ENCODE peak calls at places on chromosomes 6 and 20, in four cellular contexts. K is OCI-LY7, E is brain microvascular endothelial cell, D is astrocyte of the spinal cord. X is an unnamed sample.

GRCh38 chr20:1322511-1323245 is 6.3 kb downstream of the SDCBP2 start:
- DNase-seq in K (no peak), E (peak; percentile 87), D (peak; percentile 94), X (no peak)

GRCh38 chr20:17992847-17993508 is 24.2 kb downstream of the MGME1 start:
- DNase-seq in K (no peak), E (no peak), D (no peak), X (no peak)

GRCh38 chr6:51934098-51934497 is 153.3 kb downstream of the PKHD1 start:
- DNase-seq in K (peak; percentile 10), E (no peak), D (no peak), X (peak; percentile 8)

GRCh38 chr6:166516256-166516655 is 70.2 kb downstream of the RAMACL start:
- DNase-seq in K (no peak), E (no peak), D (no peak), X (no peak)

GRCh38 chr6:44020664-44021425 is 106.4 kb downstream of the MRPL14 start:
- DNase-seq in K (no peak), E (no peak), D (no peak), X (no peak)

GRCh38 chr6:37625591-37626374 is 71.9 kb downstream of the MDGA1 start:
- DNase-seq in K (no peak), E (no peak), D (no peak), X (no peak)

GRCh38 chr6:140537834-140538680 is 1163.6 kb upstream of the CITED2 start:
- DNase-seq in K (no peak), E (peak; percentile 97), D (peak; percentile 98), X (no peak)

GRCh38 chr6:31055401-31055800 is 45.1 kb downstream of the MUC22 start:
- DNase-seq in K (no peak), E (no peak), D (no peak), X (no peak)

GRCh38 chr20:56636701-56637100 is 7.6 kb downstream of the TFAP2C start:
- DNase-seq in K (no peak), E (peak; percentile 38), D (peak; percentile 80), X (no peak)

GRCh38 chr6:128528241-128528640 is 7.8 kb upstream of the PTPRK start:
- DNase-seq in K (no peak), E (no peak), D (no peak), X (no peak)

DNA sequence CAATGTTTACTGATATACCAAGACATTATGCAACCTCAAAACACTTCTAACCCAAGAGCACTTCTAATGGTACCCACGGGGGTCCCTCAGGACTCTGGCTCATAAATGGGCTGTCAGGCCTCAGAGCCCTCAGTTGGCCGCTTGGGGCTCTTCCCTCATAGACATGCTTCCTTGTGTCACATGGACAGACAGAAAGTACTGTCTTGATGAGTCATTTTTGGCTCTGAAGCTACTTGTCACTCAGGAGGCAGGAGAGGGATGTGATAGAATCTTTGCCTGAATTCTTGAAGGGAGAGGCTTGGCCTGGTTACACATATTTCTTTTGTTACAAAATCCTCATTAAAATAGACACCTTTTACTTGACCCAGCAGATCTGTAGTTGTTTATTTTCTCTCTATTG is 15.1 kb upstream of the EDN1 start:
- DNase-seq in K (no peak), E (peak; percentile 27), D (no peak), X (no peak)
- TF ChIP-seq CTCF in K (no peak), E (no peak), D (no peak), X (no peak)

GRCh38 chr20:44199877-44200276 is 10.7 kb downstream of the OSER1 start:
- DNase-seq in K (no peak), E (no peak), D (no peak), X (peak; percentile 38)

GRCh38 chr20:44198872-44199271 is 11.7 kb downstream of the OSER1 start:
- DNase-seq in K (no peak), E (no peak), D (no peak), X (no peak)

GRCh38 chr20:44193801-44194200 is 6.8 kb upstream of the JPH2 start:
- DNase-seq in K (no peak), E (no peak), D (no peak), X (no peak)

GRCh38 chr20:44195613-44196012 is 8.6 kb upstream of the JPH2 start:
- DNase-seq in K (no peak), E (no peak), D (no peak), X (no peak)

GRCh38 chr20:44196278-44196677 is 9.3 kb upstream of the JPH2 start:
- DNase-seq in K (no peak), E (no peak), D (no peak), X (peak; percentile 14)
- TF ChIP-seq CTCF in K (peak; percentile 57), E (peak; percentile 34), D (peak; percentile 19), X (peak; percentile 42)

DNA sequence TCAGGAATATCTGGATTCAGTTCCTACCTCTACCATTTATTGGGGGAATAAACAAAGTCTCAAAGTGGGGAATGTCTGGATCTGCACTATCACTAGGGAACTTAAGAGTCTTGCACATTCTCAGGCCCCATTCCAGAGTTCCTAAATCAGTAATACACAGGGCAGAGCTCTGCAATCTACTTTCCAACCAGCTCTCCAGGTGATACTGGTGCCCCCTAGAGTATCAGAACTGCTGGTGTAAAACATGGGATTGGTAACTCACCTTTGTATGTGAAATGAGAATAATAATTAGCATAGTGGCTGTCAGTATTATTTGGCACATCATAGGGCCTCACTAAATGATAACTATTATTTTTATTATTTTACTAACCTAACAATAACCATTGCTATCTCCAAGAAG is 278.8 kb upstream of the IMPG1 start:
- DNase-seq in K (no peak), E (no peak), D (no peak), X (no peak)
- TF ChIP-seq CTCF in K (peak; percentile 46), E (no peak), D (no peak), X (peak; percentile 67)

GRCh38 chr6:88135578-88136114 is 30.5 kb downstream of the CNR1 start:
- DNase-seq in K (peak; percentile 47), E (no peak), D (no peak), X (no peak)
- TF ChIP-seq CTCF in K (no peak), E (no peak), D (no peak), X (no peak)

DNA sequence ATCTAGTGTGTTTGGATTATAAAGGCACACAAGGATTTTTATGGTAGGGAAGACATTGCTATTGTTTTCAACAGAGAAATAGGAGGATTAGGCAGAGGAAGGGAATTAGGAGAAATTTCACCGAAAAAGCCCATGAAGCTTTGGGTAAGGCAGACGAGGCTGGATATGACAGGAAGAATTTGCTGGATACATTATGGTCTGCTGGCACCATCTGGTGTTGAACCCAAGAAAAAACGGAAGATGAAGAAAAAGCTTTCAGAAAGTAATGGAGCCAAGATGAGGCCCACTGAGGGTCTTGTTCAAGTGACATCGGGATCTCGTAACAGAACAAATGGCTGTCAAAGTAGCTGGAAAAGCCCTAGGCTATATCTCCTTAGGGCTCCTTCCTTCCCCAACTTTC is 56.5 kb downstream of the OR2J2 start:
- DNase-seq in K (no peak), E (no peak), D (no peak), X (no peak)
- TF ChIP-seq CTCF in K (no peak), E (no peak), D (no peak), X (no peak)

DNA sequence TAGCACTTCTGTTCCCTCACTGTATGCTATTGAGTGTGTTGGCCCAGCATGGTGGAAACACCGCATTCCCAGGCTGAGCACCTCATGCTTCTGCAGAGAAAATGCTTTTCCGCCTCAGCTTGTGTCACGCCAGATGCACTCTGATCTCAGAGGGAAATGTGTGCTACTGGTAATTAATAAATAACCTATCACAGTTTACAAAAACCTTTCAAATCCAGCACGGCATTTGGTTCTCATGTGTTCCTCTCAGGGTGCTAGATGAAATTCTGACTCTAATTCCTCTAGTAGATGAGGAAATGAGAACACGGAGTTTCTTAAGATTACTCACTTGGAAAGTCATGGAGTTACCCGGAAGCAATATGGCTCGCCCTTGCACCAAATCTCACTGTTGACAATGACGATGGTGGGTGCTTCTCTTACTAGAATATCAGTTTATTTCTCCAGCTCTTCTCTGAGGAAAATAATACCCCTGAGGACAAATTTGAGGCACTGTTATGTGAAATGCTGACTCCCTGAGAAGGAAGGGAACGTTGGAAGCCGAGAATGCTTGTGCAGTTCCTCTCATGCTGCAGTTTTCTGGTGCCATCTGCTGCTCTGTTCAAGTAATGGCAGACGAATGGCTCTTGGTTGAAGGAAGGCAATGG is 116.6 kb downstream of the RNF144B start:
- DNase-seq in K (peak; percentile 89), E (peak; percentile 75), D (peak; percentile 83), X (peak; percentile 54)
- TF ChIP-seq CTCF in K (peak; percentile 100), E (peak; percentile 95), D (peak; percentile 94), X (peak; percentile 92)

GRCh38 chr20:37672143-37672542 is 21.7 kb upstream of the CTNNBL1 start:
- DNase-seq in K (no peak), E (no peak), D (no peak), X (no peak)

GRCh38 chr20:37668166-37668565 is 25.7 kb upstream of the CTNNBL1 start:
- DNase-seq in K (no peak), E (no peak), D (no peak), X (no peak)

GRCh38 chr20:37669773-37670236 is 24.0 kb upstream of the CTNNBL1 start:
- DNase-seq in K (no peak), E (no peak), D (no peak), X (no peak)

GRCh38 chr20:37669062-37669772 is 24.6 kb upstream of the CTNNBL1 start:
- DNase-seq in K (no peak), E (no peak), D (no peak), X (peak; percentile 44)

DNA sequence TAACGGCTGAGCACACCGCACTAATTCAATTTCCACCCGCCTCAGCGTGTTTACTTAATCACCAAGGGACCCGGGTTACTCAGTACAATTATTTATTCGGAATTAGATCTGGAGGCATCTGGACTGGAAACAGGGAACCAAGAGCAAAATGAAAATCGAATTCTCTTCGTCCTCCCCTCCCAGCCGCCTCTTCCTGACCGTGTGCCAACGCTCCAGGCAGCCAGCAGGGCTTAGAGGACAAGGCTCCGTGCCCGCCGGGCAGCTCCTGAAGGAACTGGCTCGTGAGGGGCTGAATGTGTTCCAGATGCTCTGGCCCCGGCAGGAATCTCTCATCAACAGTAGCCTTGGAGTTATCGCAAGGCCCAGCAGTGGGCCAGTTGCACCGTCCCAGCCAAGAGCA is 23.4 kb upstream of the CTNNBL1 start:
- DNase-seq in K (no peak), E (no peak), D (no peak), X (no peak)
- TF ChIP-seq CTCF in K (no peak), E (no peak), D (no peak), X (no peak)

GRCh38 chr6:21414065-21414464 is 179.5 kb upstream of the SOX4 start:
- DNase-seq in K (no peak), E (no peak), D (no peak), X (no peak)
- TF ChIP-seq CTCF in K (no peak), E (no peak), D (no peak), X (no peak)

GRCh38 chr20:15265910-15266309 is 928.5 kb upstream of the FLRT3 start:
- DNase-seq in K (no peak), E (no peak), D (no peak), X (no peak)
- TF ChIP-seq CTCF in K (peak; percentile 36), E (no peak), D (no peak), X (no peak)

X was measured in Caco-2.